ENCODE peak calls at places on chromosomes 5 and 9, in nine cellular contexts. Y, A, T, Q, U, H, K, D and F are unnamed samples. For H3K4me1, the result is how much of the 10 kb centered on the place peaks cover.

GRCh38 chr9:93120846-93121315 is 13.2 kb downstream of the NINJ1 start:
- DNase-seq in Y (peak), A (peak), T (no peak), Q (no peak), U (no peak), H (peak), K (no peak), D (no peak), F (no peak)

GRCh38 chr5:80182802-80183645 is 72.8 kb downstream of the SERINC5 start:
- DNase-seq in Y (no peak), A (no peak), T (no peak), Q (peak), U (no peak), H (no peak), K (no peak), D (no peak), F (no peak)

GRCh38 chr5:178583279-178583678 is 6.9 kb downstream of the COL23A1 start:
- DNase-seq in Y (no peak), A (no peak), T (no peak), Q (no peak), U (no peak), H (no peak), K (no peak), D (no peak), F (no peak)

GRCh38 chr9:115133649-115134048 is 15.7 kb upstream of the TNC start:
- DNase-seq in Y (no peak), A (no peak), T (no peak), Q (no peak), U (no peak), H (no peak), K (no peak), D (no peak), F (no peak)

GRCh38 chr5:61754792-61755191 is 422.7 kb downstream of the ZSWIM6 start:
- DNase-seq in Y (no peak), A (no peak), T (no peak), Q (no peak), U (no peak), H (no peak), K (no peak), D (no peak), F (no peak)

GRCh38 chr9:127968046-127968445 is 12.7 kb downstream of the EEIG1 start:
- DNase-seq in Y (peak), A (peak), T (no peak), Q (no peak), U (no peak), H (peak), K (no peak), D (no peak), F (no peak)

GRCh38 chr9:126470251-126470993 is 143.3 kb upstream of the LMX1B start:
- DNase-seq in Y (no peak), A (no peak), T (no peak), Q (peak), U (no peak), H (no peak), K (no peak), D (no peak), F (no peak)

GRCh38 chr9:21996438-21996837 is 1.8 kb downstream of the CDKN2B-AS1 start:
- DNase-seq in Y (no peak), A (no peak), T (no peak), Q (no peak), U (no peak), H (peak), K (no peak), D (no peak), F (no peak)

GRCh38 chr5:134142806-134143205 is 28.3 kb downstream of the TCF7 start:
- DNase-seq in Y (no peak), A (no peak), T (peak), Q (no peak), U (peak), H (peak), K (no peak), D (no peak), F (no peak)

GRCh38 chr5:3896098-3896497 is 300.5 kb downstream of the IRX1 start:
- DNase-seq in Y (no peak), A (no peak), T (no peak), Q (no peak), U (no peak), H (no peak), K (no peak), D (no peak), F (no peak)

GRCh38 chr9:97571664-97572063 is 61.5 kb downstream of the TSTD2 start:
- DNase-seq in Y (peak), A (no peak), T (no peak), Q (no peak), U (peak), H (no peak), K (peak), D (no peak), F (no peak)

GRCh38 chr5:58405175-58405574 is 54.7 kb downstream of the PLK2 start:
- DNase-seq in Y (no peak), A (no peak), T (no peak), Q (no peak), U (no peak), H (no peak), K (no peak), D (no peak), F (peak)

GRCh38 chr5:116731432-116731831 is 156.8 kb upstream of the SEMA6A start:
- DNase-seq in Y (no peak), A (no peak), T (no peak), Q (no peak), U (no peak), H (no peak), K (no peak), D (no peak), F (no peak)

GRCh38 chr5:135887881-135888614 is 7.6 kb downstream of the IL9 start:
- DNase-seq in Y (no peak), A (no peak), T (no peak), Q (no peak), U (peak), H (no peak), K (peak), D (no peak), F (no peak)

GRCh38 chr5:167582916-167583315 is 708.5 kb upstream of the WWC1 start:
- DNase-seq in Y (no peak), A (no peak), T (no peak), Q (no peak), U (no peak), H (no peak), K (no peak), D (no peak), F (no peak)

GRCh38 chr9:69173891-69174644 is at the start of gene TJP2:
- DNase-seq in Y (peak), A (peak), T (peak), Q (peak), U (peak), H (peak), K (peak), D (no peak), F (no peak)

GRCh38 chr5:168364151-168364661 is 72.8 kb downstream of the WWC1 start:
- DNase-seq in Y (no peak), A (no peak), T (no peak), Q (no peak), U (peak), H (no peak), K (no peak), D (no peak), F (peak)

GRCh38 chr5:149747141-149747832 is 17.2 kb downstream of the PPARGC1B start:
- DNase-seq in Y (peak), A (no peak), T (no peak), Q (no peak), U (no peak), H (peak), K (no peak), D (no peak), F (no peak)

GRCh38 chr5:107557051-107557658 is 113.6 kb downstream of the EFNA5 start:
- DNase-seq in Y (peak), A (peak), T (no peak), Q (no peak), U (peak), H (peak), K (no peak), D (no peak), F (peak)

GRCh38 chr5:154712518-154713437 is 42.4 kb upstream of the LARP1 start:
- DNase-seq in Y (no peak), A (no peak), T (no peak), Q (no peak), U (no peak), H (peak), K (no peak), D (no peak), F (peak)

GRCh38 chr5:176633638-176634037 is 3.2 kb downstream of the EIF4E1B start:
- DNase-seq in Y (no peak), A (no peak), T (no peak), Q (peak), U (no peak), H (no peak), K (no peak), D (no peak), F (no peak)

GRCh38 chr5:176629853-176630680 is at the start of the genes EIF4E1B and SNCB:
- DNase-seq in Y (peak), A (no peak), T (peak), Q (peak), U (no peak), H (peak), K (no peak), D (peak), F (no peak)

GRCh38 chr5:176631383-176631970 is 1.0 kb downstream of the EIF4E1B start:
- DNase-seq in Y (no peak), A (no peak), T (no peak), Q (no peak), U (no peak), H (no peak), K (no peak), D (no peak), F (no peak)

GRCh38 chr5:176630681-176631222 is 277 bp downstream of the EIF4E1B start:
- DNase-seq in Y (peak), A (no peak), T (no peak), Q (peak), U (no peak), H (no peak), K (no peak), D (no peak), F (no peak)

DNA sequence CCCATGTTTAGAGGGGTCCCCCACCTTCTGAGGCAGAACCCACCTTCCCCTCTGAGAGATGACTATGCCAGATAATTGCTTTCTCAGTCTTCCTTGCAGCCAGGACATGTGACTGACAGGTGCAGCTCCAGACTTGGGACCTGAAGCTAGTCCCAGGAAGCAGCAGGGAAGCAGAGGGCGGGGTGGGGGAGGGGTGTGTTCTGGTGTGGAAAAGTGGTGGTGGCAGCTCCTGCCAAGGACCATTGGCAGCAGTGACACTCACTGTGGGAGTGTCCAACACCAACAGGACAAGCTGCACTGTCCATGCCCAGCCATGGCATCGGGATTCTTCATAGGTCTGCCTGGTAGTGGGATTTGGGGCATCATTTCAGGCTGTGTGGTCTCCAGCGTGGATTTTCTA is 2.3 kb downstream of the EIF4E1B start:
- DNase-seq in Y (peak), A (no peak), T (no peak), Q (no peak), U (no peak), H (no peak), K (no peak), D (no peak), F (no peak)
- H3K4me1 ChIP-seq in Y (under half), A (under half), T (under half), Q (half or more), U (under half), H (under half), K (under half), D (under half), F (under half)

GRCh38 chr9:35829084-35829763 is at the start of gene TMEM8B:
- DNase-seq in Y (peak), A (peak), T (peak), Q (peak), U (peak), H (peak), K (peak), D (peak), F (no peak)
- H3K4me1 ChIP-seq in Y (under half), A (half or more), T (under half), Q (under half), U (under half), H (under half), K (half or more), D (under half), F (under half)

GRCh38 chr5:170303564-170303963 is 6.0 kb upstream of the LCP2 start:
- DNase-seq in Y (no peak), A (no peak), T (no peak), Q (no peak), U (no peak), H (no peak), K (no peak), D (no peak), F (no peak)
- H3K4me1 ChIP-seq in Y (under half), A (under half), T (under half), Q (under half), U (under half), H (under half), K (under half), D (half or more), F (under half)

DNA sequence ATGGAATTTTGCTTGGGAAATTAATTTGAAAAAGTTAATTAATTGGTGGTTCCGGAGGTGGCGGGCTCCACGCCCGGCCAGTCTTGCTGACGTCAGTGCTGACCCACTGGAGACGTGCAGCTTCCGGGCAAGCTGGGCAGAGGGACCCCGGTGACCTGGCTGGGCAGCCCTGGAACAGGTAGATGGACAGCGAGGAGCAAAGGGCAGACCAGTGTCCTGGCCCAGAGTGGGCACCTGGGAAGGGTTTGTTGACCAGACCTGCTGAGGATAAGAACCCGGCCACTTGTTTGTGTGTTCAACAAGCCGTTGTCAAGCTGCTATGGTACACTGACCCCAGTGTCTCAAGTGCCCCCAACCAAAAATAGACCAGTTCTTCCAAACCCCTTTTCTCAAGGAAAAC is 17.5 kb downstream of the CXXC5 start:
- DNase-seq in Y (peak), A (no peak), T (no peak), Q (no peak), U (no peak), H (peak), K (no peak), D (no peak), F (no peak)
- H3K4me1 ChIP-seq in Y (under half), A (half or more), T (under half), Q (half or more), U (under half), H (half or more), K (half or more), D (under half), F (under half)

GRCh38 chr9:136054798-136055714 is 40.0 kb downstream of the NACC2 start:
- DNase-seq in Y (no peak), A (no peak), T (no peak), Q (no peak), U (no peak), H (no peak), K (no peak), D (no peak), F (no peak)

GRCh38 chr9:136054146-136054545 is 40.9 kb downstream of the NACC2 start:
- DNase-seq in Y (no peak), A (no peak), T (no peak), Q (no peak), U (no peak), H (no peak), K (no peak), D (no peak), F (no peak)

GRCh38 chr9:136056546-136057235 is 38.4 kb downstream of the NACC2 start:
- DNase-seq in Y (no peak), A (no peak), T (no peak), Q (no peak), U (no peak), H (no peak), K (no peak), D (no peak), F (no peak)

GRCh38 chr9:136057236-136058151 is 37.6 kb downstream of the NACC2 start:
- DNase-seq in Y (no peak), A (no peak), T (no peak), Q (no peak), U (no peak), H (no peak), K (peak), D (no peak), F (no peak)

DNA sequence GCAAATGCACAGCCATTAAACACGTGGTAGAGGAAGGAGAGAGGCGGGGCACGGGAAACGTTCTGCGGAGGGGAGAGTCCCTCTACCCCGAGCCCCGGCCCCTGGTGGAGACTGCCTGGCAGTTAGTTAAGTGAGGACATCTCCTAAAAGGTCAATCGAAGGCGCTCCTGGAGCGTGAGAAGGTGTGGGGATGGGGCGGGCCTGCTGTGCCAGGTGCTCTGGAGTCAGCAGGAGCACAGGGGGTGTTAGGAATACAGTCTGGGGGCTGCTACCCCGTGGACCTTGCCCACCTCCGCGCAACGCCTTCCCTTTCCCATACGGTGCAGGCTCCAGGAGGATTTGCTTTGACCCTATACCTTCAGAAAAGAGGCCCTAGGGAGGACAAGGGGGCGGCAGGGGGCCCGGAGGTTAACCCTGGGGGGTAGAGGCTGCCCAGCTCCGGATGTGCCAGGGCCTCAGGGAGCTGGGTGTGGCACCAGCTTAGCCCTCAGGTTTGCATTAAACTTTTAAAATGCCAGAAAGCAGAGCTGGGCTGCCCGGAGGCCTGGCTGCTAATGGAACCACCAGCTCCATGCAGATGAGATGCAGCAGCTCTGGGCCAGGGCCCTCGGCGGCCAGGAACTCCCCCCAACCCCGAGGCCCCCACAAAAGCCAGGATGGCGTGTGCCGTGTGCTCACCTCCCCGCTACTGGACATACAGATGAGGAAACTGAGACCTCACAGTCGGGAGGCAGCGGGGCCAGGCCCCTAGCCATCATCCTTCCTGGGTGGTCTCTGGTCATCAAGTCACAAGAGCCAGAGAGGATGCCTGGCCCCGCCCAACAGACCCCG is 39.2 kb downstream of the NACC2 start:
- DNase-seq in Y (no peak), A (no peak), T (no peak), Q (no peak), U (no peak), H (no peak), K (no peak), D (no peak), F (no peak)
- H3K4me1 ChIP-seq in Y (under half), A (half or more), T (half or more), Q (under half), U (under half), H (under half), K (under half), D (under half), F (under half)

GRCh38 chr5:144433140-144433822 is 262.6 kb downstream of the KCTD16 start:
- DNase-seq in Y (no peak), A (no peak), T (no peak), Q (no peak), U (no peak), H (no peak), K (no peak), D (no peak), F (no peak)
- H3K4me1 ChIP-seq in Y (under half), A (under half), T (under half), Q (under half), U (under half), H (under half), K (under half), D (under half), F (under half)

GRCh38 chr9:132030626-132031325 is 48.9 kb downstream of the MED27 start:
- DNase-seq in Y (no peak), A (no peak), T (no peak), Q (no peak), U (no peak), H (no peak), K (no peak), D (no peak), F (no peak)
- H3K4me1 ChIP-seq in Y (under half), A (under half), T (under half), Q (under half), U (under half), H (under half), K (under half), D (under half), F (under half)

GRCh38 chr5:16913840-16914435 is 22.1 kb downstream of the MYO10 start:
- DNase-seq in Y (no peak), A (no peak), T (no peak), Q (no peak), U (no peak), H (no peak), K (no peak), D (no peak), F (no peak)
- H3K4me1 ChIP-seq in Y (under half), A (under half), T (under half), Q (under half), U (half or more), H (under half), K (under half), D (under half), F (half or more)